ENCODE peak calls at places on chromosomes 13 and 19, in seven cellular contexts. One of them, this sample, is unnamed.

GRCh38 chr13:73715114-73715909 is 418.9 kb downstream of the KLF12 start:
- DNase-seq in progenitor cell of endocrine pancreas: no peak
- DNase-seq in fibroblast of mammary gland: no peak
- DNase-seq in body of pancreas: no peak
- DNase-seq in heart left ventricle: no peak
- DNase-seq in fibroblast of the aortic adventitia: no peak
- DNase-seq in gastrocnemius medialis: no peak
- DNase-seq in this sample: no peak

GRCh38 chr19:33235269-33235995 is 9.8 kb upstream of the SLC7A10 start:
- DNase-seq in fibroblast of the aortic adventitia: peak
- DNase-seq in gastrocnemius medialis: peak
- DNase-seq in fibroblast of mammary gland: peak
- DNase-seq in progenitor cell of endocrine pancreas: peak
- DNase-seq in heart left ventricle: peak
- DNase-seq in body of pancreas: peak
- DNase-seq in this sample: peak

GRCh38 chr13:48125794-48126228 is 30.9 kb upstream of the MED4 start:
- DNase-seq in fibroblast of the aortic adventitia: peak
- DNase-seq in heart left ventricle: peak
- DNase-seq in fibroblast of mammary gland: peak
- DNase-seq in progenitor cell of endocrine pancreas: no peak
- DNase-seq in gastrocnemius medialis: peak
- DNase-seq in body of pancreas: no peak
- DNase-seq in this sample: no peak

GRCh38 chr19:45976180-45976579 is 2.5 kb upstream of the NOVA2 start:
- DNase-seq in heart left ventricle: no peak
- DNase-seq in body of pancreas: no peak
- DNase-seq in progenitor cell of endocrine pancreas: no peak
- DNase-seq in gastrocnemius medialis: no peak
- DNase-seq in fibroblast of mammary gland: no peak
- DNase-seq in fibroblast of the aortic adventitia: no peak
- DNase-seq in this sample: peak

GRCh38 chr19:19445288-19445687 is 39.8 kb downstream of the GATAD2A start:
- DNase-seq in progenitor cell of endocrine pancreas: no peak
- DNase-seq in fibroblast of mammary gland: no peak
- DNase-seq in heart left ventricle: no peak
- DNase-seq in fibroblast of the aortic adventitia: no peak
- DNase-seq in gastrocnemius medialis: no peak
- DNase-seq in body of pancreas: no peak
- DNase-seq in this sample: no peak

GRCh38 chr13:49936943-49937273 is 768 bp upstream of the SPRYD7 start:
- DNase-seq in body of pancreas: no peak
- DNase-seq in heart left ventricle: no peak
- DNase-seq in fibroblast of the aortic adventitia: no peak
- DNase-seq in fibroblast of mammary gland: no peak
- DNase-seq in progenitor cell of endocrine pancreas: no peak
- DNase-seq in gastrocnemius medialis: no peak
- DNase-seq in this sample: no peak

GRCh38 chr19:38229585-38230073 is 5.6 kb upstream of the DPF1 start:
- DNase-seq in body of pancreas: peak
- DNase-seq in heart left ventricle: peak
- DNase-seq in fibroblast of the aortic adventitia: peak
- DNase-seq in fibroblast of mammary gland: peak
- DNase-seq in progenitor cell of endocrine pancreas: peak
- DNase-seq in gastrocnemius medialis: no peak
- DNase-seq in this sample: peak

GRCh38 chr13:26386026-26386425 is 132.1 kb downstream of the CDK8 start:
- DNase-seq in gastrocnemius medialis: no peak
- DNase-seq in fibroblast of mammary gland: no peak
- DNase-seq in heart left ventricle: no peak
- DNase-seq in body of pancreas: no peak
- DNase-seq in progenitor cell of endocrine pancreas: no peak
- DNase-seq in fibroblast of the aortic adventitia: no peak
- DNase-seq in this sample: no peak

GRCh38 chr19:36265856-36266374 is 51.0 kb downstream of the ZNF146 start:
- DNase-seq in body of pancreas: no peak
- DNase-seq in gastrocnemius medialis: no peak
- DNase-seq in fibroblast of mammary gland: no peak
- DNase-seq in heart left ventricle: no peak
- DNase-seq in progenitor cell of endocrine pancreas: no peak
- DNase-seq in fibroblast of the aortic adventitia: no peak
- DNase-seq in this sample: no peak

GRCh38 chr19:752652-753517 is 2.0 kb downstream of the MISP start:
- DNase-seq in fibroblast of the aortic adventitia: peak
- DNase-seq in gastrocnemius medialis: peak
- DNase-seq in heart left ventricle: peak
- DNase-seq in progenitor cell of endocrine pancreas: peak
- DNase-seq in body of pancreas: peak
- DNase-seq in fibroblast of mammary gland: peak
- DNase-seq in this sample: peak

GRCh38 chr13:98527526-98527925 is 49.4 kb downstream of the STK24 start:
- DNase-seq in gastrocnemius medialis: no peak
- DNase-seq in heart left ventricle: no peak
- DNase-seq in progenitor cell of endocrine pancreas: no peak
- DNase-seq in fibroblast of the aortic adventitia: no peak
- DNase-seq in fibroblast of mammary gland: no peak
- DNase-seq in body of pancreas: no peak
- DNase-seq in this sample: no peak

GRCh38 chr13:46295531-46296464 is 84.1 kb downstream of the LRRC63 start:
- DNase-seq in fibroblast of mammary gland: peak
- DNase-seq in heart left ventricle: peak
- DNase-seq in body of pancreas: peak
- DNase-seq in fibroblast of the aortic adventitia: peak
- DNase-seq in gastrocnemius medialis: no peak
- DNase-seq in progenitor cell of endocrine pancreas: no peak
- DNase-seq in this sample: no peak

GRCh38 chr19:38361633-38362075 is 12.7 kb upstream of the PSMD8 start:
- DNase-seq in fibroblast of mammary gland: peak
- DNase-seq in progenitor cell of endocrine pancreas: peak
- DNase-seq in heart left ventricle: peak
- DNase-seq in fibroblast of the aortic adventitia: peak
- DNase-seq in gastrocnemius medialis: no peak
- DNase-seq in body of pancreas: peak
- DNase-seq in this sample: peak

GRCh38 chr19:58553799-58554493 is 959 bp downstream of the CHMP2A start:
- DNase-seq in body of pancreas: no peak
- DNase-seq in progenitor cell of endocrine pancreas: no peak
- DNase-seq in heart left ventricle: peak
- DNase-seq in fibroblast of the aortic adventitia: no peak
- DNase-seq in gastrocnemius medialis: no peak
- DNase-seq in fibroblast of mammary gland: no peak
- DNase-seq in this sample: no peak

GRCh38 chr19:8423821-8424223 is 10.7 kb downstream of the MARCHF2 start:
- DNase-seq in fibroblast of mammary gland: peak
- DNase-seq in progenitor cell of endocrine pancreas: peak
- DNase-seq in body of pancreas: peak
- DNase-seq in heart left ventricle: peak
- DNase-seq in fibroblast of the aortic adventitia: peak
- DNase-seq in gastrocnemius medialis: peak
- DNase-seq in this sample: peak

GRCh38 chr19:48190288-48191284 is 20.1 kb downstream of the ZSWIM9 start:
- DNase-seq in progenitor cell of endocrine pancreas: peak
- DNase-seq in body of pancreas: peak
- DNase-seq in gastrocnemius medialis: no peak
- DNase-seq in fibroblast of mammary gland: peak
- DNase-seq in heart left ventricle: no peak
- DNase-seq in fibroblast of the aortic adventitia: no peak
- DNase-seq in this sample: peak

GRCh38 chr13:109743706-109744453 is 42.5 kb downstream of the IRS2 start:
- DNase-seq in fibroblast of mammary gland: peak
- DNase-seq in heart left ventricle: no peak
- DNase-seq in gastrocnemius medialis: no peak
- DNase-seq in progenitor cell of endocrine pancreas: no peak
- DNase-seq in body of pancreas: no peak
- DNase-seq in fibroblast of the aortic adventitia: peak
- DNase-seq in this sample: peak

GRCh38 chr13:86572115-86572514 is 772.9 kb upstream of the SLITRK6 start:
- DNase-seq in progenitor cell of endocrine pancreas: no peak
- DNase-seq in fibroblast of mammary gland: peak
- DNase-seq in fibroblast of the aortic adventitia: peak
- DNase-seq in heart left ventricle: no peak
- DNase-seq in body of pancreas: no peak
- DNase-seq in gastrocnemius medialis: no peak
- DNase-seq in this sample: no peak

GRCh38 chr13:73880365-73880764 is 253.8 kb downstream of the KLF12 start:
- DNase-seq in progenitor cell of endocrine pancreas: no peak
- DNase-seq in fibroblast of mammary gland: peak
- DNase-seq in fibroblast of the aortic adventitia: no peak
- DNase-seq in gastrocnemius medialis: no peak
- DNase-seq in body of pancreas: no peak
- DNase-seq in heart left ventricle: no peak
- DNase-seq in this sample: no peak

GRCh38 chr13:110308377-110309158 is 1.5 kb downstream of the COL4A2 start:
- DNase-seq in fibroblast of the aortic adventitia: no peak
- DNase-seq in fibroblast of mammary gland: peak
- DNase-seq in progenitor cell of endocrine pancreas: peak
- DNase-seq in gastrocnemius medialis: no peak
- DNase-seq in heart left ventricle: no peak
- DNase-seq in body of pancreas: peak
- DNase-seq in this sample: no peak

GRCh38 chr19:1221141-1221903 is 15.7 kb downstream of the STK11 start:
- DNase-seq in fibroblast of mammary gland: peak
- DNase-seq in fibroblast of the aortic adventitia: peak
- DNase-seq in gastrocnemius medialis: peak
- DNase-seq in body of pancreas: peak
- DNase-seq in heart left ventricle: peak
- DNase-seq in progenitor cell of endocrine pancreas: no peak
- DNase-seq in this sample: peak

DNA sequence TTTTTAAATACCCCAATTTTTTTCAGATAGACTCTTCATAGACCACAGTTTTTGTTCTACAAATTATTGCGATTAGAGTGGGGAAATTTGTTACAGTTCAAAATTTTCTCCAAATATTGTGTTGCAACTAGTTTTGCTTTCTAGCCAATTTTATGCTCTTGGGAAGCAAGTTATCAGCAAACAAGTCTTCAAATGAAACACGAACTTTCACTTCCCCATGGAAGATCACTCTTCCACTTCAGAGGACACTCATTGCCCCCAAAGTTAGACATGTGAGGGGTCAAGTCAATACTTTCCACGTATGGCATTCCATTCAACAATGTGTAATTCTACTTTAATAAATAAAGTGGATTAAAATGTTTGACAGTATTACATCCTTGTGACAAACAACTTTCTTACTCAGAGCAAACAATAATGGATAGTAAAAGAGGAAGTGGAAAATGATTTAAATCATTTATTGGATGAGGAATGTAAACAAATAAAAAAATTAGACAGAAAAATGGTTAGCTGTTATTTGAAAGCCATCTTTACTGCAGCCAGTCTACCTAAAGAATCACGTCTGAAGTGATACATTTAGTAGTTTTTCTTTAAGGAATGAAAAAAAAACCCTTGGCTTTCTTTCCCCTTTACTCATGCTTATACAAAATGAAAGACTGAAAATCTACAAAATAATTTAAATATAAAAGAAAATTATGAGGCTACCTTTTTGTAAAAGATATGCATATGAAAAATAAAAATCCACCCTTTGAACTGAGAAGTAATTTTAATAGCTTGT is 41.2 kb upstream of the TNFSF11 start:
- DNase-seq in fibroblast of mammary gland: no peak
- DNase-seq in heart left ventricle: no peak
- DNase-seq in gastrocnemius medialis: no peak
- DNase-seq in body of pancreas: no peak
- DNase-seq in progenitor cell of endocrine pancreas: no peak
- DNase-seq in fibroblast of the aortic adventitia: peak
- DNase-seq in this sample: no peak
- TF ChIP-seq CTCF in fibroblast of mammary gland: no peak
- TF ChIP-seq CTCF in heart left ventricle: no peak
- TF ChIP-seq CTCF in gastrocnemius medialis: no peak
- TF ChIP-seq CTCF in body of pancreas: no peak
- TF ChIP-seq CTCF in progenitor cell of endocrine pancreas: no peak
- TF ChIP-seq CTCF in fibroblast of the aortic adventitia: no peak
- TF ChIP-seq CTCF in this sample: no peak

DNA sequence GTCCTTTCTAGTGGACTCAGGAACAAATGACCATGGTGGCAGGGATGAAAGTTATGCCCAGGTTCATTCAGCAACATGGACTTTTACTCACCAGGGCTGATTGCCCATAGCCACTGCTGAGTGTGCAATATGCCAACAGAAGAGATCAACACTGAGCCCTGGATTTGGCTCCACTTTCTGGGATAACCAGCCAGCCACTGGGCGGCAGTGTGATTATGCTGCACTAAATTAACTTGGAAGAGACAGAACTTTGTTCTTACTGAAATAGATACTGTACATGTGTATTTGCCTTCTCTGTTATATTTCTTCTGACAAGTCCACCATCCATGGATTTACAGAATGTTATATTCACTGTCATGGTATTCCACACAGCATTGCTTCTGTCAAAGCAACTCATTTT is 257.4 kb downstream of the TDRD3 start:
- DNase-seq in body of pancreas: peak
- DNase-seq in fibroblast of the aortic adventitia: peak
- DNase-seq in heart left ventricle: peak
- DNase-seq in progenitor cell of endocrine pancreas: no peak
- DNase-seq in fibroblast of mammary gland: no peak
- DNase-seq in gastrocnemius medialis: no peak
- DNase-seq in this sample: peak
- TF ChIP-seq CTCF in body of pancreas: peak
- TF ChIP-seq CTCF in fibroblast of the aortic adventitia: peak
- TF ChIP-seq CTCF in heart left ventricle: peak
- TF ChIP-seq CTCF in progenitor cell of endocrine pancreas: peak
- TF ChIP-seq CTCF in fibroblast of mammary gland: peak
- TF ChIP-seq CTCF in gastrocnemius medialis: no peak
- TF ChIP-seq CTCF in this sample: no peak

GRCh38 chr19:42114412-42114811 is 17.8 kb downstream of the POU2F2 start:
- DNase-seq in progenitor cell of endocrine pancreas: no peak
- DNase-seq in heart left ventricle: no peak
- DNase-seq in fibroblast of mammary gland: no peak
- DNase-seq in body of pancreas: peak
- DNase-seq in gastrocnemius medialis: no peak
- DNase-seq in fibroblast of the aortic adventitia: no peak
- DNase-seq in this sample: peak

GRCh38 chr19:42115705-42116104 is 16.5 kb downstream of the POU2F2 start:
- DNase-seq in body of pancreas: no peak
- DNase-seq in progenitor cell of endocrine pancreas: no peak
- DNase-seq in fibroblast of the aortic adventitia: no peak
- DNase-seq in heart left ventricle: no peak
- DNase-seq in gastrocnemius medialis: no peak
- DNase-seq in fibroblast of mammary gland: no peak
- DNase-seq in this sample: no peak

GRCh38 chr19:42115219-42115618 is 17.0 kb downstream of the POU2F2 start:
- DNase-seq in body of pancreas: peak
- DNase-seq in fibroblast of the aortic adventitia: peak
- DNase-seq in progenitor cell of endocrine pancreas: no peak
- DNase-seq in gastrocnemius medialis: no peak
- DNase-seq in heart left ventricle: no peak
- DNase-seq in fibroblast of mammary gland: peak
- DNase-seq in this sample: no peak

GRCh38 chr19:42111811-42112210 is 20.4 kb downstream of the POU2F2 start:
- DNase-seq in fibroblast of the aortic adventitia: peak
- DNase-seq in fibroblast of mammary gland: peak
- DNase-seq in progenitor cell of endocrine pancreas: no peak
- DNase-seq in heart left ventricle: no peak
- DNase-seq in body of pancreas: no peak
- DNase-seq in gastrocnemius medialis: no peak
- DNase-seq in this sample: no peak

GRCh38 chr19:42113641-42114348 is 18.5 kb downstream of the POU2F2 start:
- DNase-seq in progenitor cell of endocrine pancreas: no peak
- DNase-seq in gastrocnemius medialis: no peak
- DNase-seq in heart left ventricle: peak
- DNase-seq in fibroblast of the aortic adventitia: peak
- DNase-seq in body of pancreas: no peak
- DNase-seq in fibroblast of mammary gland: peak
- DNase-seq in this sample: peak
- TF ChIP-seq CTCF in progenitor cell of endocrine pancreas: peak
- TF ChIP-seq CTCF in gastrocnemius medialis: no peak
- TF ChIP-seq CTCF in heart left ventricle: no peak
- TF ChIP-seq CTCF in fibroblast of the aortic adventitia: no peak
- TF ChIP-seq CTCF in body of pancreas: no peak
- TF ChIP-seq CTCF in fibroblast of mammary gland: peak
- TF ChIP-seq CTCF in this sample: no peak

GRCh38 chr19:18117692-18118378 is 20.3 kb downstream of the MAST3 start:
- DNase-seq in heart left ventricle: peak
- DNase-seq in gastrocnemius medialis: peak
- DNase-seq in fibroblast of the aortic adventitia: peak
- DNase-seq in fibroblast of mammary gland: peak
- DNase-seq in body of pancreas: peak
- DNase-seq in progenitor cell of endocrine pancreas: peak
- DNase-seq in this sample: peak
- TF ChIP-seq CTCF in heart left ventricle: no peak
- TF ChIP-seq CTCF in gastrocnemius medialis: no peak
- TF ChIP-seq CTCF in fibroblast of the aortic adventitia: no peak
- TF ChIP-seq CTCF in fibroblast of mammary gland: no peak
- TF ChIP-seq CTCF in body of pancreas: no peak
- TF ChIP-seq CTCF in progenitor cell of endocrine pancreas: peak
- TF ChIP-seq CTCF in this sample: no peak

This sample was measured in glutamatergic neuron.